ENCODE peak calls at places on chromosomes 11 and 22, in five cellular contexts. D, S, R, V and T are unnamed samples.
A peak's percentile ranks its signal among the peaks of the same experiment; 100 is the strongest.

GRCh38 chr22:20803696-20804324 is 29.9 kb downstream of the SERPIND1 start:
- DNase-seq in V (no peak), R (peak; percentile 12), S (no peak), D (no peak), T (no peak)

GRCh38 chr11:31875861-31876625 is 64.9 kb upstream of the PAX6 start:
- DNase-seq in S (no peak), V (no peak), R (no peak), D (no peak), T (no peak)

GRCh38 chr11:69049490-69049867 is 747 bp downstream of the TPCN2 start:
- DNase-seq in S (no peak), D (no peak), R (no peak), V (no peak), T (no peak)

GRCh38 chr22:31637375-31637937 is 24.6 kb downstream of the PISD start:
- DNase-seq in S (no peak), D (no peak), V (no peak), R (no peak), T (no peak)

GRCh38 chr22:20904008-20904979 is 12.9 kb upstream of the CRKL start:
- DNase-seq in D (peak; percentile 91), R (peak; percentile 43), S (peak; percentile 93), V (no peak), T (no peak)

GRCh38 chr22:50308597-50308935 is 1.1 kb upstream of the PLXNB2 start:
- DNase-seq in V (no peak), S (no peak), R (peak; percentile 48), D (peak; percentile 58), T (peak; percentile 92)

GRCh38 chr11:27420722-27421572 is 51.6 kb downstream of the LGR4 start:
- DNase-seq in V (no peak), R (peak; percentile 10), S (no peak), D (no peak), T (no peak)

GRCh38 chr11:108697872-108698473 is 33.1 kb downstream of the DDX10 start:
- DNase-seq in V (peak; percentile 9), R (peak; percentile 72), S (peak; percentile 38), D (peak; percentile 57), T (no peak)

GRCh38 chr11:61460474-61460881 is 30.6 kb downstream of the SDHAF2 start:
- DNase-seq in R (no peak), V (no peak), D (no peak), S (no peak), T (peak; percentile 91)

GRCh38 chr11:18271206-18271605 is 5.1 kb downstream of the SAA1 start:
- DNase-seq in D (no peak), R (no peak), S (no peak), V (no peak), T (no peak)

GRCh38 chr11:134762248-134763029 is 350.4 kb upstream of the B3GAT1 start:
- DNase-seq in V (no peak), R (no peak), S (no peak), D (no peak), T (no peak)

GRCh38 chr11:10310301-10310841 is 5.5 kb downstream of the ADM start:
- DNase-seq in D (no peak), R (no peak), V (no peak), S (no peak), T (no peak)

GRCh38 chr11:11553595-11553994 is 68.2 kb downstream of the GALNT18 start:
- DNase-seq in D (no peak), V (no peak), R (no peak), S (no peak), T (no peak)

GRCh38 chr11:111937859-111938258 is 716 bp downstream of the DIXDC1 start:
- DNase-seq in R (no peak), V (no peak), S (no peak), D (no peak), T (no peak)

GRCh38 chr22:25235547-25236290 is 16.3 kb downstream of the CRYBB2 start:
- DNase-seq in V (peak; percentile 52), S (peak; percentile 16), D (peak; percentile 37), R (peak; percentile 95), T (no peak)

GRCh38 chr11:114359342-114359741 is 41.0 kb downstream of the C11orf71 start:
- DNase-seq in S (no peak), R (no peak), D (no peak), V (no peak), T (no peak)

GRCh38 chr22:29477919-29478318 is 2.1 kb upstream of the NEFH start:
- DNase-seq in R (no peak), V (no peak), D (no peak), S (no peak), T (no peak)

GRCh38 chr11:76524461-76524860 is 79.6 kb downstream of the EMSY start:
- DNase-seq in D (no peak), S (no peak), R (no peak), V (no peak), T (no peak)

GRCh38 chr11:55652560-55652959 is 4.4 kb downstream of the OR4S2 start:
- DNase-seq in D (no peak), R (no peak), S (no peak), V (no peak), T (no peak)

GRCh38 chr11:130588471-130588870 is 140.0 kb downstream of the ADAMTS15 start:
- DNase-seq in R (no peak), S (no peak), D (no peak), V (no peak), T (no peak)

GRCh38 chr22:17997456-17997855 is 26.9 kb downstream of the MICAL3 start:
- DNase-seq in V (no peak), D (no peak), S (no peak), R (no peak), T (peak; percentile 52)

GRCh38 chr11:6606471-6607189 is 3.1 kb downstream of the ILK start:
- DNase-seq in D (peak; percentile 82), R (peak; percentile 97), S (peak; percentile 82), V (peak; percentile 31), T (peak; percentile 98)

GRCh38 chr22:43209523-43209890 is 22.6 kb upstream of the TTLL12 start:
- DNase-seq in V (no peak), R (no peak), D (no peak), S (no peak), T (no peak)

GRCh38 chr11:3341298-3341697 is 37.6 kb downstream of the ZNF195 start:
- DNase-seq in V (peak; percentile 51), R (peak; percentile 25), D (peak; percentile 1), S (no peak), T (no peak)

GRCh38 chr11:100887659-100888058 is 200.6 kb downstream of the ARHGAP42 start:
- DNase-seq in S (no peak), R (no peak), V (no peak), D (no peak), T (no peak)

GRCh38 chr22:19645391-19645790 is 68.9 kb upstream of the SEPTIN5 start:
- DNase-seq in V (no peak), R (no peak), S (no peak), D (no peak), T (peak; percentile 10)

GRCh38 chr22:49023879-49024774 is 803.5 kb downstream of the BRD1 start:
- DNase-seq in R (no peak), S (no peak), D (no peak), V (no peak), T (peak; percentile 47)

GRCh38 chr11:58811499-58811898 is 33.0 kb downstream of the GLYATL2 start:
- DNase-seq in S (no peak), D (no peak), V (no peak), R (no peak), T (no peak)

GRCh38 chr11:34654491-34655334 is 33.8 kb downstream of the EHF start:
- DNase-seq in R (no peak), S (peak; percentile 56), D (peak; percentile 71), V (no peak), T (no peak)

GRCh38 chr11:78931891-78932290 is 357.2 kb upstream of the NARS2 start:
- DNase-seq in R (no peak), D (no peak), V (no peak), S (no peak), T (no peak)

GRCh38 chr22:24775769-24776492 is 1.4 kb upstream of the PIWIL3 start:
- DNase-seq in R (no peak), D (no peak), S (no peak), V (no peak), T (no peak)

GRCh38 chr22:32248276-32248675 is 6.9 kb downstream of the SLC5A4 start:
- DNase-seq in S (no peak), D (no peak), V (no peak), R (no peak), T (no peak)

GRCh38 chr11:44680982-44681597 is 45.7 kb upstream of the TSPAN18 start:
- DNase-seq in D (no peak), V (peak; percentile 22), S (no peak), R (peak; percentile 29), T (no peak)